ENCODE peak calls at places on chromosomes 12 and 14, in nine cellular contexts. One of them, this sample, is unnamed.

GRCh38 chr14:55724736-55725135 is 144.7 kb downstream of the KTN1 start:
- DNase-seq in fibroblast of lung: no peak
- DNase-seq in right cardiac atrium: no peak
- DNase-seq in upper lobe of right lung: no peak
- DNase-seq in OCI-LY7: no peak
- DNase-seq in prostate gland: no peak
- DNase-seq in A549: no peak
- DNase-seq in IMR-90: no peak
- DNase-seq in GM23338: no peak
- DNase-seq in this sample: no peak

GRCh38 chr14:35480119-35480769 is 53.7 kb upstream of the INSM2 start:
- DNase-seq in prostate gland: no peak
- DNase-seq in fibroblast of lung: peak; percentile 1
- DNase-seq in right cardiac atrium: no peak
- DNase-seq in IMR-90: peak; percentile 3
- DNase-seq in GM23338: no peak
- DNase-seq in A549: no peak
- DNase-seq in upper lobe of right lung: no peak
- DNase-seq in OCI-LY7: no peak
- DNase-seq in this sample: no peak

GRCh38 chr12:116053479-116054195 is 223.9 kb downstream of the MED13L start:
- DNase-seq in fibroblast of lung: peak; percentile 95
- DNase-seq in A549: peak; percentile 59
- DNase-seq in right cardiac atrium: peak; percentile 62
- DNase-seq in upper lobe of right lung: no peak
- DNase-seq in GM23338: no peak
- DNase-seq in IMR-90: peak; percentile 81
- DNase-seq in prostate gland: no peak
- DNase-seq in OCI-LY7: no peak
- DNase-seq in this sample: peak; percentile 88

GRCh38 chr14:102579696-102580551 is 12.5 kb upstream of the RCOR1 start:
- DNase-seq in prostate gland: no peak
- DNase-seq in fibroblast of lung: peak; percentile 74
- DNase-seq in A549: no peak
- DNase-seq in GM23338: no peak
- DNase-seq in OCI-LY7: no peak
- DNase-seq in upper lobe of right lung: peak; percentile 74
- DNase-seq in right cardiac atrium: no peak
- DNase-seq in IMR-90: peak; percentile 76
- DNase-seq in this sample: no peak

GRCh38 chr12:8849785-8850184 is 27.4 kb downstream of the A2ML1 start:
- DNase-seq in upper lobe of right lung: no peak
- DNase-seq in prostate gland: no peak
- DNase-seq in GM23338: no peak
- DNase-seq in A549: no peak
- DNase-seq in right cardiac atrium: no peak
- DNase-seq in OCI-LY7: no peak
- DNase-seq in fibroblast of lung: no peak
- DNase-seq in IMR-90: no peak
- DNase-seq in this sample: no peak

GRCh38 chr14:80055912-80056801 is 155.1 kb downstream of the DIO2 start:
- DNase-seq in fibroblast of lung: peak; percentile 70
- DNase-seq in GM23338: peak; percentile 70
- DNase-seq in prostate gland: peak; percentile 29
- DNase-seq in OCI-LY7: peak; percentile 22
- DNase-seq in A549: peak; percentile 75
- DNase-seq in right cardiac atrium: peak; percentile 19
- DNase-seq in upper lobe of right lung: no peak
- DNase-seq in IMR-90: peak; percentile 78
- DNase-seq in this sample: no peak

GRCh38 chr12:113222730-113223531 is 1.7 kb downstream of the TPCN1 start:
- DNase-seq in prostate gland: peak; percentile 65
- DNase-seq in upper lobe of right lung: no peak
- DNase-seq in fibroblast of lung: peak; percentile 96
- DNase-seq in IMR-90: peak; percentile 92
- DNase-seq in A549: peak; percentile 94
- DNase-seq in right cardiac atrium: peak; percentile 80
- DNase-seq in OCI-LY7: peak; percentile 61
- DNase-seq in GM23338: peak; percentile 40
- DNase-seq in this sample: peak; percentile 91

GRCh38 chr12:59651230-59651920 is 55.5 kb downstream of the SLC16A7 start:
- DNase-seq in prostate gland: no peak
- DNase-seq in upper lobe of right lung: no peak
- DNase-seq in right cardiac atrium: no peak
- DNase-seq in GM23338: no peak
- DNase-seq in OCI-LY7: no peak
- DNase-seq in A549: peak; percentile 14
- DNase-seq in IMR-90: peak; percentile 25
- DNase-seq in fibroblast of lung: peak; percentile 21
- DNase-seq in this sample: no peak

GRCh38 chr12:85755760-85756159 is 80.4 kb downstream of the RASSF9 start:
- DNase-seq in right cardiac atrium: no peak
- DNase-seq in OCI-LY7: no peak
- DNase-seq in A549: peak; percentile 32
- DNase-seq in upper lobe of right lung: no peak
- DNase-seq in fibroblast of lung: no peak
- DNase-seq in GM23338: no peak
- DNase-seq in IMR-90: peak; percentile 0
- DNase-seq in prostate gland: no peak
- DNase-seq in this sample: no peak

GRCh38 chr14:81264011-81264410 is 43.3 kb upstream of the GTF2A1 start:
- DNase-seq in right cardiac atrium: no peak
- DNase-seq in GM23338: no peak
- DNase-seq in OCI-LY7: no peak
- DNase-seq in prostate gland: no peak
- DNase-seq in A549: no peak
- DNase-seq in fibroblast of lung: no peak
- DNase-seq in upper lobe of right lung: no peak
- DNase-seq in IMR-90: no peak
- DNase-seq in this sample: no peak

GRCh38 chr14:37709419-37710195 is 114.2 kb downstream of the TTC6 start:
- DNase-seq in prostate gland: no peak
- DNase-seq in A549: peak; percentile 23
- DNase-seq in right cardiac atrium: no peak
- DNase-seq in upper lobe of right lung: no peak
- DNase-seq in IMR-90: peak; percentile 39
- DNase-seq in OCI-LY7: peak; percentile 1
- DNase-seq in fibroblast of lung: peak; percentile 53
- DNase-seq in GM23338: peak; percentile 28
- DNase-seq in this sample: no peak

GRCh38 chr12:96534339-96534738 is 45.0 kb downstream of the CFAP54 start:
- DNase-seq in fibroblast of lung: no peak
- DNase-seq in A549: peak; percentile 68
- DNase-seq in prostate gland: no peak
- DNase-seq in right cardiac atrium: no peak
- DNase-seq in IMR-90: no peak
- DNase-seq in upper lobe of right lung: no peak
- DNase-seq in GM23338: no peak
- DNase-seq in OCI-LY7: no peak
- DNase-seq in this sample: no peak

GRCh38 chr14:74917646-74918081 is 5.4 kb downstream of the RPS6KL1 start:
- DNase-seq in A549: no peak
- DNase-seq in OCI-LY7: no peak
- DNase-seq in upper lobe of right lung: no peak
- DNase-seq in GM23338: no peak
- DNase-seq in prostate gland: peak; percentile 77
- DNase-seq in right cardiac atrium: peak; percentile 93
- DNase-seq in fibroblast of lung: no peak
- DNase-seq in IMR-90: no peak
- DNase-seq in this sample: peak; percentile 89

GRCh38 chr12:68106660-68107059 is 52.9 kb downstream of the IFNG start:
- DNase-seq in fibroblast of lung: no peak
- DNase-seq in right cardiac atrium: no peak
- DNase-seq in GM23338: no peak
- DNase-seq in A549: no peak
- DNase-seq in OCI-LY7: no peak
- DNase-seq in upper lobe of right lung: no peak
- DNase-seq in IMR-90: no peak
- DNase-seq in prostate gland: no peak
- DNase-seq in this sample: no peak

GRCh38 chr12:16299403-16299802 is 21.9 kb upstream of the SLC15A5 start:
- DNase-seq in OCI-LY7: no peak
- DNase-seq in prostate gland: no peak
- DNase-seq in A549: no peak
- DNase-seq in IMR-90: peak; percentile 1
- DNase-seq in fibroblast of lung: no peak
- DNase-seq in right cardiac atrium: no peak
- DNase-seq in GM23338: no peak
- DNase-seq in upper lobe of right lung: no peak
- DNase-seq in this sample: no peak

GRCh38 chr14:68820536-68820935 is 27.7 kb upstream of the ZFP36L1 start:
- DNase-seq in fibroblast of lung: no peak
- DNase-seq in OCI-LY7: no peak
- DNase-seq in prostate gland: no peak
- DNase-seq in GM23338: no peak
- DNase-seq in upper lobe of right lung: no peak
- DNase-seq in IMR-90: no peak
- DNase-seq in right cardiac atrium: no peak
- DNase-seq in A549: no peak
- DNase-seq in this sample: no peak
- H3K4me1 ChIP-seq in fibroblast of lung: peaks cover 12% of the 10 kb centered on the region
- H3K4me1 ChIP-seq in OCI-LY7: peaks cover 77% of the 10 kb centered on the region
- H3K4me1 ChIP-seq in prostate gland: peaks cover 10% of the 10 kb centered on the region
- H3K4me1 ChIP-seq in GM23338: peaks cover 20% of the 10 kb centered on the region
- H3K4me1 ChIP-seq in upper lobe of right lung: peaks cover 19% of the 10 kb centered on the region
- H3K4me1 ChIP-seq in IMR-90: peaks cover 10% of the 10 kb centered on the region
- H3K4me1 ChIP-seq in right cardiac atrium: peaks cover 4% of the 10 kb centered on the region
- H3K4me1 ChIP-seq in A549: peaks cover 25% of the 10 kb centered on the region
- H3K4me1 ChIP-seq in this sample: no peaks in the 10 kb centered on the region

GRCh38 chr12:1808036-1808797 is 12.1 kb upstream of the LRTM2 start:
- DNase-seq in upper lobe of right lung: peak; percentile 53
- DNase-seq in IMR-90: no peak
- DNase-seq in GM23338: no peak
- DNase-seq in A549: no peak
- DNase-seq in prostate gland: no peak
- DNase-seq in fibroblast of lung: no peak
- DNase-seq in right cardiac atrium: peak; percentile 34
- DNase-seq in OCI-LY7: no peak
- DNase-seq in this sample: no peak
- H3K4me1 ChIP-seq in upper lobe of right lung: peaks cover 6% of the 10 kb centered on the region
- H3K4me1 ChIP-seq in IMR-90: no peaks in the 10 kb centered on the region
- H3K4me1 ChIP-seq in GM23338: no peaks in the 10 kb centered on the region
- H3K4me1 ChIP-seq in A549: peaks cover 7% of the 10 kb centered on the region
- H3K4me1 ChIP-seq in prostate gland: no peaks in the 10 kb centered on the region
- H3K4me1 ChIP-seq in fibroblast of lung: no peaks in the 10 kb centered on the region
- H3K4me1 ChIP-seq in right cardiac atrium: no peaks in the 10 kb centered on the region
- H3K4me1 ChIP-seq in OCI-LY7: peaks cover 3% of the 10 kb centered on the region
- H3K4me1 ChIP-seq in this sample: peaks cover 5% of the 10 kb centered on the region

DNA sequence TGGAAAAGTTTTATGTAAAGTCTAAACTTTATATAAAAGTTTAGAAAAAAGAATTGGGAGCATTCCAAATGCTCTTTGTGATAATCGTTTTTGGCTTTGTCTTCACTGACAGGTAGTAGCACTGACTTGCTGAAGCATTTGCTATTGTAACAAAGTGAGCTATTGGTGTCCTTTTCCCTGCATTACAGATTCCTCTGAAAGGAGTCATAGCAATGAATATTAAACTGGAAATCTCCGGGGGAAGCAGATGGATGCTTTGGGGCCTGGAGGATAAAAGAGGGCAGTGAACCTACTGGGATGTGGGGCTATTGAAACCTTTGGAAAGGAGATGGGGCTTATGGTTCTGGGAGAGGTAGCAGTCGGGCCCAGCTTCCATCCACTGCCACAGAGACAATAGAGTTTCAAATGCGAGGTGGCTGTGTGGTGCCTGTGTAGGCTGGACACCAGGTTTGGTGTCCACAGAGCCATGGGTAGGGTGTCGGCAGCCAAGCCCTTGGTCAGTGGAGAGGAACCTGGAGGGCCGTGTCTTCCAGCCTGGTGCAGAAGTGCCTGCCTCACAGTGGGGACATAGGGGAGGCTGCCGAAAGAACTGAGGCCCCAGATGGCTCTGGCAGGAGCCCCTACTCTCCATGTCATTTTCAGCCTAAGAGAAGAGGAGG is 10.1 kb downstream of the GSG1 start:
- DNase-seq in IMR-90: peak; percentile 62
- DNase-seq in OCI-LY7: no peak
- DNase-seq in upper lobe of right lung: no peak
- DNase-seq in A549: no peak
- DNase-seq in prostate gland: no peak
- DNase-seq in GM23338: no peak
- DNase-seq in right cardiac atrium: no peak
- DNase-seq in fibroblast of lung: peak; percentile 42
- DNase-seq in this sample: no peak
- H3K4me1 ChIP-seq in IMR-90: peaks cover 19% of the 10 kb centered on the region
- H3K4me1 ChIP-seq in OCI-LY7: peaks cover 5% of the 10 kb centered on the region
- H3K4me1 ChIP-seq in upper lobe of right lung: peaks cover 28% of the 10 kb centered on the region
- H3K4me1 ChIP-seq in A549: peaks cover 32% of the 10 kb centered on the region
- H3K4me1 ChIP-seq in prostate gland: no peaks in the 10 kb centered on the region
- H3K4me1 ChIP-seq in GM23338: peaks cover 24% of the 10 kb centered on the region
- H3K4me1 ChIP-seq in right cardiac atrium: no peaks in the 10 kb centered on the region
- H3K4me1 ChIP-seq in fibroblast of lung: peaks cover 24% of the 10 kb centered on the region
- H3K4me1 ChIP-seq in this sample: peaks cover 13% of the 10 kb centered on the region

GRCh38 chr14:99260652-99261551 is 11.1 kb downstream of the BCL11B start:
- DNase-seq in upper lobe of right lung: no peak
- DNase-seq in prostate gland: no peak
- DNase-seq in OCI-LY7: peak; percentile 4
- DNase-seq in IMR-90: no peak
- DNase-seq in A549: no peak
- DNase-seq in right cardiac atrium: no peak
- DNase-seq in fibroblast of lung: no peak
- DNase-seq in GM23338: no peak
- DNase-seq in this sample: no peak

GRCh38 chr14:99258341-99258781 is 13.6 kb downstream of the BCL11B start:
- DNase-seq in fibroblast of lung: no peak
- DNase-seq in IMR-90: no peak
- DNase-seq in A549: no peak
- DNase-seq in right cardiac atrium: no peak
- DNase-seq in upper lobe of right lung: no peak
- DNase-seq in prostate gland: no peak
- DNase-seq in OCI-LY7: no peak
- DNase-seq in GM23338: peak; percentile 72
- DNase-seq in this sample: no peak

GRCh38 chr14:99258884-99259283 is 13.1 kb downstream of the BCL11B start:
- DNase-seq in GM23338: no peak
- DNase-seq in right cardiac atrium: no peak
- DNase-seq in fibroblast of lung: no peak
- DNase-seq in A549: no peak
- DNase-seq in OCI-LY7: no peak
- DNase-seq in prostate gland: no peak
- DNase-seq in upper lobe of right lung: no peak
- DNase-seq in IMR-90: no peak
- DNase-seq in this sample: no peak

GRCh38 chr14:99260116-99260515 is 11.9 kb downstream of the BCL11B start:
- DNase-seq in OCI-LY7: no peak
- DNase-seq in upper lobe of right lung: no peak
- DNase-seq in fibroblast of lung: no peak
- DNase-seq in prostate gland: no peak
- DNase-seq in right cardiac atrium: no peak
- DNase-seq in IMR-90: no peak
- DNase-seq in GM23338: no peak
- DNase-seq in A549: no peak
- DNase-seq in this sample: no peak

DNA sequence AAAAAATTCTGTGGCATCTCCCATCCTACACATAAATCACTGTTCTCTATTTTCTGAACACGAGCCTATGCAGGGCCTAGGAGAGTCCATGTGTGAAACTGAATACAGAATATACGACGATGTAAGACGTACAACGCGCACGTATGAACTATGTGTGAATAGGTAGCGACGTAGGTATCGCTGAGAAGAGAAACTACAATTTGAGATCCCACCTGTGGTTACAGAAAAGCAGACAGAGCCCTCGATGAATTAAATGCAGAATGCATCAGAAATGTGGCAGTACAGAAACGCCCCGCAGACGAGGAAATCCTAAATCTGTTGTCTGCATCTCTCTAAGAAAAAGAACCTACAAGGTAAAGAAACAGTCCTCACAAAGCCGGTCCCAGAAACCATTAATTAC is 12.7 kb downstream of the BCL11B start:
- DNase-seq in A549: no peak
- DNase-seq in fibroblast of lung: no peak
- DNase-seq in upper lobe of right lung: no peak
- DNase-seq in IMR-90: no peak
- DNase-seq in GM23338: no peak
- DNase-seq in prostate gland: no peak
- DNase-seq in right cardiac atrium: no peak
- DNase-seq in OCI-LY7: no peak
- DNase-seq in this sample: no peak
- H3K4me1 ChIP-seq in A549: no peaks in the 10 kb centered on the region
- H3K4me1 ChIP-seq in fibroblast of lung: no peaks in the 10 kb centered on the region
- H3K4me1 ChIP-seq in upper lobe of right lung: no peaks in the 10 kb centered on the region
- H3K4me1 ChIP-seq in IMR-90: no peaks in the 10 kb centered on the region
- H3K4me1 ChIP-seq in GM23338: peaks cover 73% of the 10 kb centered on the region
- H3K4me1 ChIP-seq in prostate gland: no peaks in the 10 kb centered on the region
- H3K4me1 ChIP-seq in right cardiac atrium: no peaks in the 10 kb centered on the region
- H3K4me1 ChIP-seq in OCI-LY7: no peaks in the 10 kb centered on the region
- H3K4me1 ChIP-seq in this sample: no peaks in the 10 kb centered on the region